ENCODE peak calls at places on chromosomes 16 and 17, in six cellular contexts. O, R, L, T, I and E are unnamed samples.

GRCh38 chr16:53476867-53477266 is 26.1 kb downstream of the AKTIP start:
- DNase-seq in O (no peak), R (no peak), L (no peak), T (no peak), I (no peak), E (no peak)

GRCh38 chr16:77675464-77676324 is 46.6 kb upstream of the NUDT7 start:
- DNase-seq in O (peak; percentile 59), R (peak; percentile 62), L (peak; percentile 47), T (peak; percentile 46), I (peak; percentile 12), E (no peak)

GRCh38 chr17:31537558-31537957 is 146.1 kb downstream of the RAB11FIP4 start:
- DNase-seq in O (no peak), R (peak; percentile 75), L (no peak), T (no peak), I (no peak), E (no peak)

GRCh38 chr17:34565715-34566114 is 13.7 kb upstream of the TMEM132E start:
- DNase-seq in O (no peak), R (no peak), L (no peak), T (no peak), I (no peak), E (no peak)

GRCh38 chr16:27322858-27323780 is 9.3 kb downstream of the IL4R start:
- DNase-seq in O (no peak), R (peak; percentile 92), L (no peak), T (no peak), I (no peak), E (no peak)

GRCh38 chr16:30104492-30104891 is 8.5 kb upstream of the YPEL3 start:
- DNase-seq in O (no peak), R (peak; percentile 62), L (no peak), T (no peak), I (no peak), E (no peak)

GRCh38 chr16:24853830-24854229 is 8.1 kb downstream of the SLC5A11 start:
- DNase-seq in O (no peak), R (no peak), L (no peak), T (peak; percentile 87), I (no peak), E (no peak)

GRCh38 chr17:35731239-35731931 is at the start of gene RASL10B:
- DNase-seq in O (no peak), R (peak; percentile 16), L (no peak), T (peak; percentile 79), I (no peak), E (no peak)

GRCh38 chr17:76953926-76954325 is 85.7 kb downstream of the MGAT5B start:
- DNase-seq in O (no peak), R (no peak), L (no peak), T (no peak), I (no peak), E (no peak)

GRCh38 chr17:48294193-48294909 is 135.7 kb downstream of the SKAP1 start:
- DNase-seq in O (no peak), R (no peak), L (no peak), T (no peak), I (no peak), E (no peak)

GRCh38 chr17:48294989-48295892 is 134.8 kb downstream of the SKAP1 start:
- DNase-seq in O (peak; percentile 1), R (no peak), L (no peak), T (no peak), I (no peak), E (no peak)

GRCh38 chr17:48290378-48290777 is 139.6 kb downstream of the SKAP1 start:
- DNase-seq in O (no peak), R (no peak), L (no peak), T (no peak), I (no peak), E (no peak)

GRCh38 chr17:48296453-48296852 is 133.6 kb downstream of the SKAP1 start:
- DNase-seq in O (no peak), R (no peak), L (no peak), T (no peak), I (no peak), E (no peak)

DNA sequence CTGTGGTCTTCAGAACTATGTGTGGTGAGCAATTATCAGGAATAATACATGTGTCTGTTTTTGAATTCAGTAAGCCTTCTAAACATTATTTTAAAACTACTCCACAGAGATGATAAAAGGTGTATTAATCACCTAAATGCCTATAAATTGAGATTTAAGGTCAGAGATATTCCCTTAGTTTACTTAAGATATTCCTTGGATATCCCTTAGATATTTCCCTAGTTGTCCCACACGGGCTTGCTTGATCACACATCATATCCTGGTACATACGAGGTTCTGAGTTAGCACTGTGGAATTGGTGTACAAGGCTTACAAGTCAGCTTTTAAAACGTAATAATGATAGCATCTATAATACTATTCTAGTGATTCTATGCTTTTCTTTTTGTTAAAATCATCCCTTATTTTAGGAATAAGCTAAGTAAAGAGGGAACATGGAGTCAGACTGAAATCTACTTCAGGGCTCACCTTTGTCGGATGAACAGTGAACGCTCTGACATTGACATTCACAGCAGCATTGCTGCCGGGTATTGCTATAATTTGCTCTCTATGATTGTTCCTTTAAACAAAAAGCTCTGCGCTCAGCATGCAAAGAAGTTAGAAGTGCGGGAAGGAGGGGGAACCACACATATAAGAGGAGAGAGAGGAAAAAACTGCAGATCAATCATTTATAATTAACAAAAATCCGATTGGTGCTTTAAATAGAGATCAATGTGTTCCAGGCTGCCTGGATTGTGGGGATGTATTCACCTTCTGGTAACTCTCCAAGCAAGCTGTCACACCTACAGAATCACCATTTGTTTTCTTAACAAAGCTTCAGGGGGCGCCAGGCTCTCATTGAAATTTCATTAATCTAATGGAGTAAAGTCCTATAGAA is 136.5 kb downstream of the SKAP1 start:
- DNase-seq in O (no peak), R (no peak), L (no peak), T (no peak), I (no peak), E (no peak)
- TF ChIP-seq CTCF in O (no peak), R (no peak), L (no peak), T (no peak), I (peak; percentile 4), E (no peak)

GRCh38 chr17:29042679-29043538 is at the start of gene PIPOX:
- DNase-seq in O (peak; percentile 11), R (no peak), L (no peak), T (peak; percentile 67), I (no peak), E (no peak)
- H3K4me3 ChIP-seq in O (no peak within 1 kb of the TSS), R (no peak within 1 kb of the TSS), L (no peak within 1 kb of the TSS), T (peak within 1 kb of the TSS; percentile 12), I (no peak within 1 kb of the TSS), E (no peak within 1 kb of the TSS)

DNA sequence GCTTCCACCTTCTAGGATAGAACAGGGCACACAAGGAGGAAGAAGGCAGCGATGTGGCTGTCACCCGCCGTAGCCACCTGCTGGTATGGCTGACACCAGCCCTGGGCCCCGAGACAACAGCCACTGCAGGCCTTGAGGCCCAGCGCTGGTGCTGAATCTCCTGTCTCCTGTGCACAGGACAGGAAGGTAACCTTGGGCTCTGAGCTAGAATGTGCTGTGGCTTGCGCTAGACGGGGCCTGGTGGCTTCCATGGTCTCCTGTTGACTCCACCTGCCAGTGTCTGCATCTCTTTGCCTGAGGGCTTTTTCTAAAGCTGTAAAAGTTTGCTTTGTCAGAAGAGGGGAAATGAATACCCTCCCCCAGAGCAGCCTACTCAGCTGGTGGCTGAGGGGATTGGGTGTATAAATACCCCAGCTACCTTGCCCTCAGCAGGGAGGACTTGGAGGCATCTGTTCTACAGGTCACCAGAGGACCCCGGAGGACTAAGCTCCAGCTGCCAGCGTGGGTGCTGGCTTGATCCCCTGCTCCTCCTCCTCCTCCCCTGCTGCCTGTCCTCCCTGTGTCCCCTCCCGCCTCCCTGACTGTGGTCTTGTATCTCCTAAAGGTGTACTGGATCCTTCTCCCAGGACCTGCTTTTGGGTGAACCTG is 76.1 kb upstream of the SDK2 start:
- DNase-seq in O (no peak), R (no peak), L (no peak), T (no peak), I (no peak), E (no peak)
- TF ChIP-seq CTCF in O (no peak), R (no peak), L (no peak), T (no peak), I (no peak), E (no peak)

DNA sequence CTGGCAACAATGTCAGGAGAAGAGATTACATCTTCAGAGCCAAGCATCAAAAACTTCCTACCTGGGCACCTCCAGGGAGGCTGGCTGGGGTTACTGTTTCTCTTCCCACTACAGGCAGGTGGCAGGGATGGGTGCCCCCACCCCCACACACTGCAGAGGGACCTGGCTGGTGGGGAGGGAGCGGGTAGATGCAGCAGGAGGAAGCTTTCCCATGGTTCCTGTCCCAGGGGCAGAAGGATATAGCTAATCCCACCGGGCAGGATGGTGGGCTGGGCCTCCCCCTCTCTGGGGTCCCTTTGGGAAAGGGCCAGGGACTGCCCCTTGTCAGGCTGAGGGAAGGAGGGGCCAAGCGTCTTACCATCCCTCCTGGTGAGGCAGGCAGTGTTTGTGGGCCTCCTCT is 16.7 kb upstream of the MTMR4 start:
- DNase-seq in O (no peak), R (no peak), L (no peak), T (no peak), I (no peak), E (no peak)
- H3K4me3 ChIP-seq in O (peak overlapping the region; percentile 21), R (peak overlapping the region; percentile 68), L (peak overlapping the region; percentile 80), T (peak overlapping the region; percentile 75), I (peak overlapping the region; percentile 44), E (peak overlapping the region; percentile 55)

GRCh38 chr17:50100921-50101345 is 5.8 kb downstream of the PDK2 start:
- DNase-seq in O (no peak), R (no peak), L (no peak), T (no peak), I (no peak), E (no peak)

GRCh38 chr17:50103252-50103651 is 8.1 kb downstream of the PDK2 start:
- DNase-seq in O (no peak), R (no peak), L (no peak), T (no peak), I (no peak), E (no peak)

GRCh38 chr17:50101346-50102163 is 6.4 kb downstream of the PDK2 start:
- DNase-seq in O (no peak), R (no peak), L (no peak), T (no peak), I (no peak), E (no peak)

GRCh38 chr17:50103941-50104340 is 8.8 kb downstream of the PDK2 start:
- DNase-seq in O (no peak), R (no peak), L (no peak), T (no peak), I (no peak), E (no peak)

DNA sequence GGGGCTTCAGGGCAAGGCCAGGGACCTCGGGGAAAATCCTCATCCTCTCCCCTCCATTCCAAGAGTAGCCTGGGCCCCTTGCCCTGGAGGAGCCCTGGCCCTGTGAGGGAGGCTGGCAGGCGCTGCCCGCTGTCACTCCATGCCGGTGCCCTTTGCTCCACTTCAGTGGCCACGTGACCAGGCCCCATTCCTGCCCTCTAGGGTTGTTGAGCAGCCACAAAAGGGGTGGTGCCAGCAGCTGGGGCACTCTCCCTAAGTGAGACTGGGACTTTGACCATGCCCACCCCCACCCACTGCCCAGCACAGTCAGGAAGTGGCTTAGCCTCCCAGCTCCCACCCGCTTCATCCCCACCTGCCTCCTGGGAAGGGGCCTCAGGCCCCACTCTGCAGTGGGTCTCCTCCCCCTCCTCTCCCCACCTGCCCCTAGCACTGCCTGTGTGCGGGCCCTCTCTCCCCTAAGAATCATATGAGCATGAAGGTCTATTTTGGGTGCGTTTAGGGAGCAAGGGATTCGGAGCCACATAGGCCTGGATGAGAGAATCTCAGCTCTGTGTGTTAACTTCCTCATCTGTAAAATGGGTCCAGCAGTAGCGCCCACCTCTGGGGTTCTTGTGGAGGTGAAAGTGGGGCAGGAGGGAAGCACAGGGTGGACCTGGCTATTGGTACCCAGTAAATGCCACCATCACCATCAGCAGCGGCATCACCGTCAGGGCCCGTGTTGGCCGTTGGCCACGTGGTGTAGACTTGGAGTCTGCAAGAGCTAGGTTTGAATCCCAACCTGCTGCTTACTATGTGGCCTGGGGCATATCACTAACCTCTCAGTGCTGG is 7.2 kb downstream of the PDK2 start:
- DNase-seq in O (no peak), R (no peak), L (no peak), T (peak; percentile 70), I (no peak), E (no peak)
- TF ChIP-seq CTCF in O (no peak), R (no peak), L (no peak), T (no peak), I (no peak), E (no peak)